ENCODE peak calls at places on chromosomes 16 and 17, in ten cellular contexts. I is astrocyte of the cerebellum; O is ovary; F is CD8-positive, alpha-beta T cell; J is AG04450; X is OCI-LY7; L is prostate gland; K is AG09309; N is fibroblast of pulmonary artery; R is heart right ventricle. A is an unnamed sample.

GRCh38 chr17:75036643-75037268 is 10.0 kb downstream of the ATP5PD start:
- DNase-seq in R (peak), O (peak), X (no peak), N (peak), F (peak), J (no peak), K (no peak), L (peak), I (no peak), A (no peak)

GRCh38 chr17:66900126-66901010 is 64.1 kb upstream of the CACNG4 start:
- DNase-seq in X (peak), F (no peak), O (no peak), R (no peak), K (no peak), J (no peak), L (no peak), I (no peak), N (peak), A (no peak)

GRCh38 chr17:81823800-81824550 is 9.1 kb downstream of the MCRIP1 start:
- DNase-seq in X (no peak), R (no peak), F (no peak), I (no peak), J (no peak), K (no peak), L (no peak), O (no peak), N (no peak), A (no peak)

GRCh38 chr17:44444735-44445105 is 55.3 kb upstream of the ITGA2B start:
- DNase-seq in J (peak), O (no peak), R (no peak), N (peak), F (no peak), X (no peak), L (no peak), I (peak), K (no peak), A (no peak)

GRCh38 chr16:85847681-85848601 is 48.4 kb downstream of the COX4I1 start:
- DNase-seq in K (no peak), X (no peak), R (no peak), F (no peak), O (no peak), J (no peak), N (no peak), I (no peak), L (no peak), A (no peak)

GRCh38 chr17:14775761-14776492 is 475.0 kb downstream of the HS3ST3B1 start:
- DNase-seq in L (no peak), N (peak), X (no peak), O (no peak), R (no peak), F (no peak), J (no peak), K (peak), I (peak), A (no peak)

GRCh38 chr16:48965391-48965790 is 316.2 kb downstream of the CBLN1 start:
- DNase-seq in J (no peak), O (no peak), F (no peak), N (no peak), R (no peak), X (no peak), I (no peak), K (no peak), L (no peak), A (no peak)

GRCh38 chr16:27080870-27081269 is 14.1 kb downstream of the C16orf82 start:
- DNase-seq in F (no peak), N (peak), L (no peak), O (no peak), J (no peak), X (peak), I (no peak), R (no peak), K (no peak), A (no peak)

GRCh38 chr16:12613131-12613991 is 190.3 kb downstream of the CPPED1 start:
- DNase-seq in O (no peak), X (no peak), J (no peak), I (peak), R (no peak), L (no peak), F (no peak), N (no peak), K (no peak), A (no peak)

GRCh38 chr17:49834118-49834743 is 13.6 kb downstream of the TAC4 start:
- DNase-seq in F (no peak), O (no peak), N (no peak), J (no peak), I (no peak), R (no peak), L (no peak), X (no peak), K (peak), A (no peak)

GRCh38 chr17:30545024-30545423 is 67.8 kb downstream of the GOSR1 start:
- DNase-seq in I (no peak), K (no peak), R (no peak), X (no peak), F (no peak), L (no peak), O (no peak), J (no peak), N (no peak), A (no peak)

GRCh38 chr17:1100382-1100781 is 79.4 kb downstream of the ABR start:
- DNase-seq in O (no peak), R (no peak), N (no peak), I (no peak), X (no peak), F (no peak), L (no peak), J (no peak), K (no peak), A (no peak)

GRCh38 chr16:67375161-67375560 is 18.1 kb downstream of the TPPP3 start:
- DNase-seq in F (no peak), J (no peak), I (peak), K (no peak), X (no peak), N (no peak), R (no peak), O (no peak), L (no peak), A (no peak)

GRCh38 chr17:48542956-48543853 is 1.7 kb downstream of the HOXB2 start:
- DNase-seq in L (no peak), R (peak), I (no peak), X (no peak), J (no peak), N (peak), K (no peak), O (no peak), F (peak), A (no peak)

GRCh38 chr17:78899361-78900260 is 3.4 kb downstream of the CEP295NL start:
- DNase-seq in O (peak), K (no peak), I (no peak), L (no peak), X (no peak), R (peak), F (no peak), N (peak), J (no peak), A (no peak)

GRCh38 chr17:27558842-27559505 is 72.0 kb upstream of the LGALS9 start:
- DNase-seq in I (no peak), J (no peak), N (no peak), K (no peak), X (no peak), R (no peak), L (no peak), O (no peak), F (no peak), A (no peak)

GRCh38 chr17:62062313-62062712 is 2.8 kb downstream of the MED13 start:
- DNase-seq in N (peak), I (no peak), L (no peak), F (no peak), O (no peak), K (no peak), X (no peak), R (no peak), J (no peak), A (no peak)

GRCh38 chr16:11586856-11587642 is at the start of gene LITAF:
- DNase-seq in L (peak), K (no peak), O (peak), N (peak), F (peak), X (peak), J (no peak), I (no peak), R (peak), A (no peak)

GRCh38 chr17:7686221-7687071 is 844 bp downstream of the TP53 start:
- DNase-seq in K (peak), J (peak), F (peak), I (no peak), X (peak), O (peak), L (peak), R (peak), N (peak), A (peak)

GRCh38 chr17:52297230-52298010 is 138.9 kb upstream of the CA10 start:
- DNase-seq in K (no peak), X (no peak), N (no peak), O (no peak), I (no peak), F (no peak), R (no peak), L (no peak), J (no peak), A (no peak)

GRCh38 chr16:58792188-58792587 is 58.1 kb upstream of the GOT2 start:
- DNase-seq in X (no peak), N (no peak), L (no peak), I (no peak), K (no peak), R (no peak), F (no peak), J (no peak), O (no peak), A (no peak)

GRCh38 chr16:67406628-67407027 is 9.6 kb downstream of the ZDHHC1 start:
- DNase-seq in L (no peak), O (no peak), R (no peak), N (peak), I (no peak), J (peak), F (no peak), K (peak), X (no peak), A (peak)

GRCh38 chr16:79001156-79001997 is 599.2 kb downstream of the MAF start:
- DNase-seq in J (no peak), N (no peak), F (no peak), R (no peak), O (no peak), I (no peak), X (no peak), K (no peak), L (no peak), A (no peak)

GRCh38 chr17:15051913-15052312 is 213.2 kb downstream of the PMP22 start:
- DNase-seq in I (no peak), O (no peak), X (no peak), N (no peak), L (no peak), F (no peak), K (no peak), R (no peak), J (no peak), A (no peak)

GRCh38 chr16:70676571-70677498 is 9.0 kb downstream of the MTSS2 start:
- DNase-seq in X (no peak), N (no peak), I (no peak), F (no peak), J (no peak), O (peak), L (no peak), R (peak), K (no peak), A (no peak)

GRCh38 chr17:17001076-17001777 is 29.3 kb upstream of the TNFRSF13B start:
- DNase-seq in J (no peak), F (no peak), N (no peak), K (no peak), R (no peak), X (no peak), I (no peak), O (peak), L (no peak), A (no peak)

GRCh38 chr16:46688101-46688656 is 799 bp downstream of the VPS35 start:
- DNase-seq in J (no peak), N (peak), R (no peak), I (no peak), L (peak), K (no peak), X (no peak), F (no peak), O (no peak), A (peak)

GRCh38 chr17:73160980-73161630 is 3.7 kb upstream of the SSTR2 start:
- DNase-seq in N (no peak), R (no peak), X (no peak), J (no peak), L (no peak), F (no peak), O (no peak), I (no peak), K (no peak), A (no peak)

GRCh38 chr17:49508061-49508865 is 13.2 kb downstream of the NGFR start:
- DNase-seq in J (no peak), N (no peak), F (no peak), L (peak), R (no peak), X (no peak), K (no peak), O (no peak), I (no peak), A (peak)

GRCh38 chr16:8998114-8998513 is 34.4 kb upstream of the USP7 start:
- DNase-seq in J (peak), I (no peak), O (no peak), N (peak), K (peak), F (no peak), X (no peak), L (no peak), R (no peak), A (peak)

GRCh38 chr17:72614871-72615626 is 477.4 kb downstream of the SLC39A11 start:
- DNase-seq in N (peak), O (no peak), J (no peak), R (no peak), I (no peak), K (no peak), F (no peak), X (no peak), L (peak), A (no peak)

GRCh38 chr17:49439673-49440571 is 25.2 kb upstream of the PHB1 start:
- DNase-seq in O (no peak), F (no peak), X (no peak), J (no peak), K (no peak), N (no peak), I (no peak), R (no peak), L (no peak), A (no peak)

GRCh38 chr16:27795992-27796614 is 246.2 kb downstream of the KATNIP start:
- DNase-seq in L (no peak), F (no peak), R (peak), X (peak), J (no peak), K (no peak), N (peak), I (peak), O (peak), A (no peak)

GRCh38 chr16:83660282-83660681 is 147.5 kb upstream of the HSBP1 start:
- DNase-seq in K (no peak), I (no peak), X (no peak), R (no peak), F (no peak), L (no peak), O (no peak), J (no peak), N (no peak), A (no peak)

GRCh38 chr16:24022797-24023196 is 187.0 kb downstream of the PRKCB start:
- DNase-seq in R (no peak), N (no peak), O (no peak), J (no peak), K (no peak), L (no peak), X (no peak), I (no peak), F (no peak), A (no peak)
- H3K4me3 ChIP-seq in R (no peak), N (no peak), O (no peak), J (no peak), K (no peak), L (no peak), X (no peak), I (no peak), F (no peak), A (no peak)

GRCh38 chr16:31108794-31109558 is 790 bp downstream of the BCKDK start:
- DNase-seq in I (no peak), K (no peak), O (no peak), R (no peak), J (no peak), L (no peak), F (no peak), N (no peak), X (no peak), A (no peak)

GRCh38 chr16:31106509-31107464 is 1.4 kb upstream of the BCKDK start:
- DNase-seq in K (no peak), N (no peak), I (no peak), R (no peak), X (no peak), J (no peak), O (no peak), F (no peak), L (no peak), A (no peak)

GRCh38 chr16:31107465-31107867 is 720 bp upstream of the BCKDK start:
- DNase-seq in N (no peak), R (no peak), L (no peak), I (no peak), O (no peak), F (no peak), K (no peak), J (no peak), X (peak), A (no peak)

GRCh38 chr16:31109622-31110021 is 1.4 kb downstream of the BCKDK start:
- DNase-seq in R (no peak), X (no peak), J (no peak), L (no peak), O (no peak), F (no peak), K (no peak), N (no peak), I (no peak), A (no peak)

GRCh38 chr16:31108035-31108793 is at the start of gene BCKDK:
- DNase-seq in J (no peak), O (peak), X (peak), R (peak), K (no peak), F (peak), I (no peak), N (peak), L (peak), A (no peak)
- TF ChIP-seq CTCF in J (no peak), O (no peak), X (no peak), R (no peak), K (no peak), F (no peak), I (no peak), N (no peak), L (no peak), A (no peak)

GRCh38 chr16:2775317-2775716 is 1.8 kb downstream of the ELOB start:
- DNase-seq in J (no peak), K (no peak), I (no peak), L (no peak), F (no peak), N (no peak), X (no peak), O (no peak), R (no peak), A (no peak)
- H3K4me3 ChIP-seq in J (no peak), K (no peak), I (no peak), L (no peak), F (no peak), N (peak), X (peak), O (no peak), R (no peak), A (peak)

DNA sequence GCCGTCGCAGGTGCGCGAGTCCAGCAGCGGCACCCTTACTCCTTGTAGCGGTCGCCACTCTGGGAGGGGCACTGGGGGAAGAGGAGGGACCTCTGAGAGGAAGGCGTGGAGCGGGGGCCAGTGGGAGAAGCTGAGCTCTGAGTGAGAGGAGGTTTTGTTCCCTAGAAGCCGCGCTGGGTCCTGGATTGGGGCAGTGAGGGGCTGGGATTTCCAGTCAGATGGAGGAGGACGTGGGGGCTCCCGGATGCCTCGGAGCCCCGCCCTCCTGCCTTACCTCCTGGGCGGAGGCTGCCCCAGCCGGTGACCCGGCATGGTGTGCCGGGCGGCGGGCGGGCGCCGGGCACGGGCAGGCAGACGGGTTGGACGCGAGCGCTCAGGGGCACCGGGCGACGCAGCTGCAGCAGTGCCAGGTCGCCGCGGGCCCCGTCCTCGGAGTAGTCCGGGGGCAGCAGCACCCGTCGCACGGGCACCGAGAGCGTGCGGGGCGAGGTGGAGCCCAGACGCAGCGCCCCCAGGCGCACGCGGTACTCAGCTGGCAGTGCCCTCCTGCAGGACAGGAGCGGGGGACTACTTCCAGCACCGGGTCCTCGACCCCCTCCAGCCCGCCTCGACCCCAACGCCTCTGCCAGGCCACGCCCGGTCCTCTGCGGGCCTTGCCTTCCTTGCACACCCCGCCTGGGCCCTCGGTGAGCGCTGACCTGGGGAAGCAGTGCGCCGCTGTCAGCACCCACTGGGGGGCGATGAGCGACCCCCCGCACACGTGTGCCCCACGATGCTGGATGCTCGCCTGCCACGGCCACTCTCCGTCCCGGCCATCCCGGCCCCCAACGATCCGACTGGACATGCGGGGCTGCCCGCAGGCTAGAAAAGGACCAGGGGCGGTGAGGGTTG is 2.0 kb downstream of the PRSS33 start:
- DNase-seq in F (no peak), R (no peak), X (no peak), O (no peak), K (no peak), J (no peak), N (no peak), L (no peak), I (no peak), A (no peak)
- TF ChIP-seq CTCF in F (peak), R (no peak), X (peak), O (no peak), K (peak), J (peak), N (no peak), L (no peak), I (no peak), A (peak)

A was measured in HFF-Myc.